ENCODE peak calls at places on chromosome 1, in four cellular contexts. One of them, this sample, is unnamed.

GRCh38 chr1:12398135-12398450 is 168.3 kb downstream of the VPS13D start:
- DNase-seq in psoas muscle: no peak
- DNase-seq in left ventricle myocardium inferior: no peak
- DNase-seq in hepatocyte: no peak
- DNase-seq in this sample: no peak

GRCh38 chr1:38027201-38028104 is 14.9 kb downstream of the UTP11 start:
- DNase-seq in psoas muscle: no peak
- DNase-seq in left ventricle myocardium inferior: no peak
- DNase-seq in hepatocyte: no peak
- DNase-seq in this sample: no peak

GRCh38 chr1:231274119-231274825 is 33.3 kb downstream of the GNPAT start:
- DNase-seq in psoas muscle: no peak
- DNase-seq in left ventricle myocardium inferior: no peak
- DNase-seq in hepatocyte: no peak
- DNase-seq in this sample: no peak

GRCh38 chr1:38026592-38027200 is 14.2 kb downstream of the UTP11 start:
- DNase-seq in psoas muscle: peak
- DNase-seq in left ventricle myocardium inferior: no peak
- DNase-seq in hepatocyte: peak
- DNase-seq in this sample: no peak

GRCh38 chr1:233719626-233720334 is 105.9 kb downstream of the KCNK1 start:
- DNase-seq in psoas muscle: no peak
- DNase-seq in left ventricle myocardium inferior: peak
- DNase-seq in hepatocyte: peak
- DNase-seq in this sample: no peak

GRCh38 chr1:170694172-170694926 is 30.4 kb downstream of the PRRX1 start:
- DNase-seq in psoas muscle: no peak
- DNase-seq in left ventricle myocardium inferior: no peak
- DNase-seq in hepatocyte: no peak
- DNase-seq in this sample: no peak

GRCh38 chr1:36890776-36891175 is 143.5 kb downstream of the GRIK3 start:
- DNase-seq in psoas muscle: no peak
- DNase-seq in left ventricle myocardium inferior: no peak
- DNase-seq in hepatocyte: no peak
- DNase-seq in this sample: no peak

GRCh38 chr1:108502138-108502537 is 52.0 kb downstream of the NBPF6 start:
- DNase-seq in psoas muscle: no peak
- DNase-seq in left ventricle myocardium inferior: no peak
- DNase-seq in hepatocyte: no peak
- DNase-seq in this sample: no peak

GRCh38 chr1:88608139-88608943 is 75.7 kb upstream of the PKN2 start:
- DNase-seq in psoas muscle: no peak
- DNase-seq in left ventricle myocardium inferior: no peak
- DNase-seq in hepatocyte: peak
- DNase-seq in this sample: no peak

GRCh38 chr1:40257313-40257687 is 736 bp upstream of the ZMPSTE24 start:
- DNase-seq in psoas muscle: no peak
- DNase-seq in left ventricle myocardium inferior: no peak
- DNase-seq in hepatocyte: peak
- DNase-seq in this sample: no peak

GRCh38 chr1:160376525-160377131 is 9.8 kb downstream of the NHLH1 start:
- DNase-seq in psoas muscle: no peak
- DNase-seq in left ventricle myocardium inferior: no peak
- DNase-seq in hepatocyte: peak
- DNase-seq in this sample: no peak